ENCODE peak calls at places on chromosomes 2 and 18, in four cellular contexts. One of them, this sample, is unnamed.

GRCh38 chr2:118763797-118764196 is 83.7 kb downstream of the EN1 start:
- DNase-seq in naive thymus-derived CD8-positive, alpha-beta T cell: no peak
- DNase-seq in activated CD8-positive, alpha-beta memory T cell treated with anti-CD3 and anti-CD28 coated beads for 24 hours: no peak
- DNase-seq in NCI-H1105 treated with DMSO at 0.1 percent for 48 hours: no peak
- DNase-seq in this sample: peak; percentile 34

GRCh38 chr2:221283896-221284295 is 288.2 kb downstream of the EPHA4 start:
- DNase-seq in naive thymus-derived CD8-positive, alpha-beta T cell: no peak
- DNase-seq in activated CD8-positive, alpha-beta memory T cell treated with anti-CD3 and anti-CD28 coated beads for 24 hours: no peak
- DNase-seq in NCI-H1105 treated with DMSO at 0.1 percent for 48 hours: no peak
- DNase-seq in this sample: no peak

GRCh38 chr2:198641161-198641560 is 816.6 kb downstream of the SATB2 start:
- DNase-seq in naive thymus-derived CD8-positive, alpha-beta T cell: no peak
- DNase-seq in activated CD8-positive, alpha-beta memory T cell treated with anti-CD3 and anti-CD28 coated beads for 24 hours: no peak
- DNase-seq in NCI-H1105 treated with DMSO at 0.1 percent for 48 hours: no peak
- DNase-seq in this sample: no peak

GRCh38 chr2:37782721-37783438 is 111.4 kb upstream of the CDC42EP3 start:
- DNase-seq in naive thymus-derived CD8-positive, alpha-beta T cell: no peak
- DNase-seq in activated CD8-positive, alpha-beta memory T cell treated with anti-CD3 and anti-CD28 coated beads for 24 hours: no peak
- DNase-seq in NCI-H1105 treated with DMSO at 0.1 percent for 48 hours: no peak
- DNase-seq in this sample: no peak

GRCh38 chr18:62458346-62458745 is 64.5 kb upstream of the ZCCHC2 start:
- DNase-seq in naive thymus-derived CD8-positive, alpha-beta T cell: no peak
- DNase-seq in activated CD8-positive, alpha-beta memory T cell treated with anti-CD3 and anti-CD28 coated beads for 24 hours: no peak
- DNase-seq in NCI-H1105 treated with DMSO at 0.1 percent for 48 hours: no peak
- DNase-seq in this sample: no peak

GRCh38 chr18:75644871-75645270 is 217.4 kb upstream of the SMIM21 start:
- DNase-seq in naive thymus-derived CD8-positive, alpha-beta T cell: no peak
- DNase-seq in activated CD8-positive, alpha-beta memory T cell treated with anti-CD3 and anti-CD28 coated beads for 24 hours: no peak
- DNase-seq in NCI-H1105 treated with DMSO at 0.1 percent for 48 hours: no peak
- DNase-seq in this sample: no peak

GRCh38 chr2:219538488-219539294 is 4.9 kb downstream of the CHPF start:
- DNase-seq in naive thymus-derived CD8-positive, alpha-beta T cell: no peak
- DNase-seq in activated CD8-positive, alpha-beta memory T cell treated with anti-CD3 and anti-CD28 coated beads for 24 hours: no peak
- DNase-seq in NCI-H1105 treated with DMSO at 0.1 percent for 48 hours: no peak
- DNase-seq in this sample: no peak

GRCh38 chr18:28766721-28767120 is 589.8 kb upstream of the CDH2 start:
- DNase-seq in naive thymus-derived CD8-positive, alpha-beta T cell: no peak
- DNase-seq in activated CD8-positive, alpha-beta memory T cell treated with anti-CD3 and anti-CD28 coated beads for 24 hours: no peak
- DNase-seq in NCI-H1105 treated with DMSO at 0.1 percent for 48 hours: no peak
- DNase-seq in this sample: no peak

GRCh38 chr2:30527411-30527810 is 80.4 kb downstream of the LCLAT1 start:
- DNase-seq in naive thymus-derived CD8-positive, alpha-beta T cell: no peak
- DNase-seq in activated CD8-positive, alpha-beta memory T cell treated with anti-CD3 and anti-CD28 coated beads for 24 hours: no peak
- DNase-seq in NCI-H1105 treated with DMSO at 0.1 percent for 48 hours: no peak
- DNase-seq in this sample: no peak

GRCh38 chr2:224449212-224450147 is 47.6 kb upstream of the FAM124B start:
- DNase-seq in naive thymus-derived CD8-positive, alpha-beta T cell: no peak
- DNase-seq in activated CD8-positive, alpha-beta memory T cell treated with anti-CD3 and anti-CD28 coated beads for 24 hours: no peak
- DNase-seq in NCI-H1105 treated with DMSO at 0.1 percent for 48 hours: no peak
- DNase-seq in this sample: no peak

GRCh38 chr2:142874293-142874814 is 3.1 kb upstream of the KYNU start:
- DNase-seq in naive thymus-derived CD8-positive, alpha-beta T cell: no peak
- DNase-seq in activated CD8-positive, alpha-beta memory T cell treated with anti-CD3 and anti-CD28 coated beads for 24 hours: no peak
- DNase-seq in NCI-H1105 treated with DMSO at 0.1 percent for 48 hours: no peak
- DNase-seq in this sample: no peak

GRCh38 chr2:68714866-68715265 is 19.7 kb upstream of the ARHGAP25 start:
- DNase-seq in naive thymus-derived CD8-positive, alpha-beta T cell: no peak
- DNase-seq in activated CD8-positive, alpha-beta memory T cell treated with anti-CD3 and anti-CD28 coated beads for 24 hours: no peak
- DNase-seq in NCI-H1105 treated with DMSO at 0.1 percent for 48 hours: no peak
- DNase-seq in this sample: no peak

GRCh38 chr18:25743661-25744151 is 346.7 kb downstream of the SS18 start:
- DNase-seq in naive thymus-derived CD8-positive, alpha-beta T cell: no peak
- DNase-seq in activated CD8-positive, alpha-beta memory T cell treated with anti-CD3 and anti-CD28 coated beads for 24 hours: no peak
- DNase-seq in NCI-H1105 treated with DMSO at 0.1 percent for 48 hours: no peak
- DNase-seq in this sample: no peak

GRCh38 chr2:95524195-95524594 is 39.6 kb upstream of the TRIM43B start:
- DNase-seq in naive thymus-derived CD8-positive, alpha-beta T cell: no peak
- DNase-seq in activated CD8-positive, alpha-beta memory T cell treated with anti-CD3 and anti-CD28 coated beads for 24 hours: no peak
- DNase-seq in NCI-H1105 treated with DMSO at 0.1 percent for 48 hours: no peak
- DNase-seq in this sample: no peak

GRCh38 chr2:190970872-190971506 is 43.0 kb downstream of the STAT1 start:
- DNase-seq in naive thymus-derived CD8-positive, alpha-beta T cell: no peak
- DNase-seq in activated CD8-positive, alpha-beta memory T cell treated with anti-CD3 and anti-CD28 coated beads for 24 hours: no peak
- DNase-seq in NCI-H1105 treated with DMSO at 0.1 percent for 48 hours: no peak
- DNase-seq in this sample: no peak

This sample was measured in 8988T.